ENCODE peak calls at places on chromosomes 1 and 21, in nine cellular contexts. T, V, L, K, R, E, G, U and I are unnamed samples.

GRCh38 chr1:204821476-204821875 is 49.2 kb upstream of the NFASC start:
- DNase-seq in V (no peak), E (no peak), G (no peak), U (no peak), L (no peak), K (no peak), R (no peak), T (no peak), I (no peak)

GRCh38 chr1:32817815-32818786 is 648 bp downstream of the S100PBP start:
- DNase-seq in E (peak; percentile 36), K (peak; percentile 79), L (peak; percentile 69), U (peak; percentile 51), T (peak; percentile 39), R (peak; percentile 19), G (peak; percentile 74), V (no peak), I (no peak)

GRCh38 chr1:227273557-227273956 is 44.7 kb downstream of the CDC42BPA start:
- DNase-seq in V (peak; percentile 11), U (peak; percentile 36), R (no peak), G (peak; percentile 67), L (peak; percentile 29), E (no peak), T (peak; percentile 49), K (peak; percentile 49), I (peak; percentile 8)

GRCh38 chr1:14850563-14850962 is 252.1 kb downstream of the KAZN start:
- DNase-seq in U (no peak), T (no peak), L (no peak), R (no peak), K (peak; percentile 35), G (no peak), V (no peak), E (no peak), I (no peak)

GRCh38 chr1:2977886-2978611 is 43.2 kb upstream of the ACTRT2 start:
- DNase-seq in E (no peak), G (no peak), K (no peak), U (no peak), T (no peak), V (no peak), R (no peak), L (no peak), I (no peak)

GRCh38 chr1:203590559-203590958 is 36.1 kb upstream of the ATP2B4 start:
- DNase-seq in E (no peak), G (no peak), T (peak; percentile 55), U (peak; percentile 43), V (no peak), K (no peak), L (no peak), R (no peak), I (no peak)

GRCh38 chr1:145927916-145928647 is 798 bp upstream of the RBM8A start:
- DNase-seq in E (no peak), U (no peak), T (no peak), V (no peak), K (no peak), R (no peak), G (peak; percentile 38), L (peak; percentile 24), I (no peak)

GRCh38 chr1:89546082-89546889 is 21.7 kb downstream of the LRRC8B start:
- DNase-seq in U (peak; percentile 65), V (peak; percentile 11), E (no peak), T (peak; percentile 58), G (no peak), L (no peak), R (no peak), K (no peak), I (no peak)

GRCh38 chr1:2494323-2494693 is 18.2 kb downstream of the PLCH2 start:
- DNase-seq in T (peak; percentile 24), V (no peak), U (peak; percentile 46), K (no peak), L (peak; percentile 21), E (no peak), R (no peak), G (peak; percentile 41), I (no peak)

GRCh38 chr1:82485591-82486369 is 685.0 kb downstream of the ADGRL2 start:
- DNase-seq in R (peak; percentile 10), V (no peak), L (no peak), T (peak; percentile 17), G (peak; percentile 28), E (no peak), U (peak; percentile 29), K (no peak), I (no peak)

GRCh38 chr1:26288311-26288941 is 8.5 kb downstream of the SH3BGRL3 start:
- DNase-seq in V (no peak), E (peak; percentile 71), L (peak; percentile 55), R (no peak), T (no peak), K (no peak), G (peak; percentile 26), U (no peak), I (no peak)

GRCh38 chr21:35840197-35840799 is 220.0 kb downstream of the SETD4 start:
- DNase-seq in G (peak; percentile 86), K (peak; percentile 56), E (peak; percentile 49), V (peak; percentile 56), U (peak; percentile 94), T (peak; percentile 94), R (peak; percentile 78), L (peak; percentile 73), I (peak; percentile 64)

GRCh38 chr1:99557556-99558256 is 88.2 kb upstream of the PALMD start:
- DNase-seq in G (no peak), K (no peak), T (peak; percentile 75), E (no peak), R (no peak), U (peak; percentile 92), L (no peak), V (no peak), I (no peak)

GRCh38 chr1:156090822-156091188 is 8.5 kb upstream of the MEX3A start:
- DNase-seq in K (peak; percentile 94), T (peak; percentile 84), L (peak; percentile 88), V (no peak), R (peak; percentile 44), E (peak; percentile 91), U (peak; percentile 84), G (peak; percentile 92), I (no peak)

GRCh38 chr1:1418464-1419362 is 2.4 kb downstream of the ANKRD65 start:
- DNase-seq in E (no peak), V (no peak), K (no peak), L (no peak), U (no peak), R (no peak), T (no peak), G (no peak), I (no peak)

GRCh38 chr1:62891961-62892562 is 108.1 kb downstream of the ATG4C start:
- DNase-seq in K (no peak), T (no peak), E (no peak), G (no peak), V (no peak), U (no peak), L (no peak), R (no peak), I (peak; percentile 77)

GRCh38 chr1:70115315-70115714 is 90.1 kb downstream of the LRRC40 start:
- DNase-seq in U (no peak), K (no peak), T (no peak), R (no peak), G (no peak), L (no peak), E (no peak), V (no peak), I (no peak)

GRCh38 chr21:16455978-16456377 is 726.2 kb downstream of the USP25 start:
- DNase-seq in T (no peak), G (no peak), R (peak; percentile 90), E (no peak), V (no peak), L (no peak), K (no peak), U (no peak), I (peak; percentile 50)

GRCh38 chr1:154992721-154993571 is 440 bp upstream of the LENEP start:
- DNase-seq in U (peak; percentile 65), K (peak; percentile 56), G (no peak), L (no peak), R (no peak), V (no peak), T (peak; percentile 67), E (no peak), I (no peak)

GRCh38 chr1:62887799-62888507 is 104.0 kb downstream of the ATG4C start:
- DNase-seq in U (no peak), L (peak; percentile 33), V (no peak), G (no peak), E (no peak), T (no peak), K (no peak), R (no peak), I (no peak)

GRCh38 chr1:40314721-40315238 is 2.3 kb downstream of the COL9A2 start:
- DNase-seq in R (no peak), E (no peak), K (no peak), U (no peak), G (no peak), L (no peak), V (no peak), T (no peak), I (no peak)

GRCh38 chr1:236033336-236033735 is 31.6 kb downstream of the NID1 start:
- DNase-seq in T (no peak), L (no peak), R (no peak), G (no peak), K (no peak), V (no peak), E (no peak), U (no peak), I (no peak)